ENCODE peak calls at places on chromosomes 12 and 14, in nine cellular contexts. One of them, this sample, is unnamed.
A peak's percentile ranks its signal among the peaks of the same experiment; 100 is the strongest.

GRCh38 chr12:104653730-104654328 is 197.1 kb downstream of the CHST11 start:
- DNase-seq in effector memory CD4-positive, alpha-beta T cell: no peak
- DNase-seq in mesenchymal stem cell: no peak
- DNase-seq in CD8-positive, alpha-beta T cell: peak; percentile 22
- DNase-seq in HCT116: no peak
- DNase-seq in mammary epithelial cell: no peak
- DNase-seq in iPS DF 6.9: no peak
- DNase-seq in K562: peak; percentile 59
- DNase-seq in ascending aorta: no peak
- DNase-seq in this sample: no peak

GRCh38 chr14:81329640-81330385 is 70.3 kb downstream of the STON2 start:
- DNase-seq in effector memory CD4-positive, alpha-beta T cell: no peak
- DNase-seq in mesenchymal stem cell: no peak
- DNase-seq in CD8-positive, alpha-beta T cell: no peak
- DNase-seq in HCT116: no peak
- DNase-seq in mammary epithelial cell: peak; percentile 99
- DNase-seq in iPS DF 6.9: no peak
- DNase-seq in K562: no peak
- DNase-seq in ascending aorta: no peak
- DNase-seq in this sample: no peak

GRCh38 chr12:92021665-92022033 is 124.0 kb downstream of the BTG1 start:
- DNase-seq in effector memory CD4-positive, alpha-beta T cell: no peak
- DNase-seq in mesenchymal stem cell: no peak
- DNase-seq in CD8-positive, alpha-beta T cell: no peak
- DNase-seq in HCT116: no peak
- DNase-seq in mammary epithelial cell: no peak
- DNase-seq in iPS DF 6.9: peak; percentile 25
- DNase-seq in K562: no peak
- DNase-seq in ascending aorta: no peak
- DNase-seq in this sample: no peak

GRCh38 chr12:95733156-95733825 is 57.3 kb downstream of the NTN4 start:
- DNase-seq in effector memory CD4-positive, alpha-beta T cell: no peak
- DNase-seq in mesenchymal stem cell: peak; percentile 91
- DNase-seq in CD8-positive, alpha-beta T cell: no peak
- DNase-seq in HCT116: no peak
- DNase-seq in mammary epithelial cell: peak; percentile 57
- DNase-seq in iPS DF 6.9: no peak
- DNase-seq in K562: no peak
- DNase-seq in ascending aorta: no peak
- DNase-seq in this sample: no peak

GRCh38 chr12:12474471-12474928 is 88.2 kb downstream of the DUSP16 start:
- DNase-seq in effector memory CD4-positive, alpha-beta T cell: peak; percentile 16
- DNase-seq in mesenchymal stem cell: no peak
- DNase-seq in CD8-positive, alpha-beta T cell: peak; percentile 16
- DNase-seq in HCT116: no peak
- DNase-seq in mammary epithelial cell: no peak
- DNase-seq in iPS DF 6.9: no peak
- DNase-seq in K562: peak; percentile 54
- DNase-seq in ascending aorta: no peak
- DNase-seq in this sample: no peak

GRCh38 chr12:103273645-103274044 is 222.1 kb downstream of the C12orf42 start:
- DNase-seq in effector memory CD4-positive, alpha-beta T cell: no peak
- DNase-seq in mesenchymal stem cell: no peak
- DNase-seq in CD8-positive, alpha-beta T cell: no peak
- DNase-seq in HCT116: no peak
- DNase-seq in mammary epithelial cell: peak; percentile 4
- DNase-seq in iPS DF 6.9: no peak
- DNase-seq in K562: no peak
- DNase-seq in ascending aorta: no peak
- DNase-seq in this sample: no peak

GRCh38 chr14:77186911-77187648 is 5.5 kb downstream of the TMEM63C start:
- DNase-seq in effector memory CD4-positive, alpha-beta T cell: no peak
- DNase-seq in mesenchymal stem cell: no peak
- DNase-seq in CD8-positive, alpha-beta T cell: no peak
- DNase-seq in HCT116: peak; percentile 27
- DNase-seq in mammary epithelial cell: peak; percentile 85
- DNase-seq in iPS DF 6.9: no peak
- DNase-seq in K562: no peak
- DNase-seq in ascending aorta: no peak
- DNase-seq in this sample: peak; percentile 26

GRCh38 chr12:129847063-129847462 is 56.8 kb downstream of the TMEM132D start:
- DNase-seq in effector memory CD4-positive, alpha-beta T cell: no peak
- DNase-seq in mesenchymal stem cell: no peak
- DNase-seq in CD8-positive, alpha-beta T cell: no peak
- DNase-seq in HCT116: no peak
- DNase-seq in mammary epithelial cell: no peak
- DNase-seq in iPS DF 6.9: no peak
- DNase-seq in K562: no peak
- DNase-seq in ascending aorta: no peak
- DNase-seq in this sample: no peak

GRCh38 chr12:59131462-59131861 is 211.2 kb upstream of the LRIG3 start:
- DNase-seq in effector memory CD4-positive, alpha-beta T cell: no peak
- DNase-seq in mesenchymal stem cell: peak; percentile 13
- DNase-seq in CD8-positive, alpha-beta T cell: no peak
- DNase-seq in HCT116: no peak
- DNase-seq in mammary epithelial cell: no peak
- DNase-seq in iPS DF 6.9: no peak
- DNase-seq in K562: no peak
- DNase-seq in ascending aorta: no peak
- DNase-seq in this sample: no peak

GRCh38 chr12:110067531-110067930 is 19.2 kb upstream of the C12orf76 start:
- DNase-seq in effector memory CD4-positive, alpha-beta T cell: no peak
- DNase-seq in mesenchymal stem cell: no peak
- DNase-seq in CD8-positive, alpha-beta T cell: no peak
- DNase-seq in HCT116: no peak
- DNase-seq in mammary epithelial cell: no peak
- DNase-seq in iPS DF 6.9: no peak
- DNase-seq in K562: no peak
- DNase-seq in ascending aorta: no peak
- DNase-seq in this sample: no peak

GRCh38 chr14:90616313-90616712 is 199.9 kb downstream of the TTC7B start:
- DNase-seq in effector memory CD4-positive, alpha-beta T cell: no peak
- DNase-seq in mesenchymal stem cell: no peak
- DNase-seq in CD8-positive, alpha-beta T cell: no peak
- DNase-seq in HCT116: no peak
- DNase-seq in mammary epithelial cell: no peak
- DNase-seq in iPS DF 6.9: no peak
- DNase-seq in K562: no peak
- DNase-seq in ascending aorta: peak; percentile 42
- DNase-seq in this sample: no peak

GRCh38 chr12:116739381-116739887 is 1.3 kb downstream of the RNFT2 start:
- DNase-seq in effector memory CD4-positive, alpha-beta T cell: no peak
- DNase-seq in mesenchymal stem cell: no peak
- DNase-seq in CD8-positive, alpha-beta T cell: no peak
- DNase-seq in HCT116: no peak
- DNase-seq in mammary epithelial cell: no peak
- DNase-seq in iPS DF 6.9: no peak
- DNase-seq in K562: no peak
- DNase-seq in ascending aorta: no peak
- DNase-seq in this sample: no peak

GRCh38 chr12:2345902-2346301 is 293.1 kb downstream of the CACNA1C start:
- DNase-seq in effector memory CD4-positive, alpha-beta T cell: no peak
- DNase-seq in mesenchymal stem cell: no peak
- DNase-seq in CD8-positive, alpha-beta T cell: no peak
- DNase-seq in HCT116: no peak
- DNase-seq in mammary epithelial cell: no peak
- DNase-seq in iPS DF 6.9: no peak
- DNase-seq in K562: no peak
- DNase-seq in ascending aorta: peak; percentile 59
- DNase-seq in this sample: no peak

DNA sequence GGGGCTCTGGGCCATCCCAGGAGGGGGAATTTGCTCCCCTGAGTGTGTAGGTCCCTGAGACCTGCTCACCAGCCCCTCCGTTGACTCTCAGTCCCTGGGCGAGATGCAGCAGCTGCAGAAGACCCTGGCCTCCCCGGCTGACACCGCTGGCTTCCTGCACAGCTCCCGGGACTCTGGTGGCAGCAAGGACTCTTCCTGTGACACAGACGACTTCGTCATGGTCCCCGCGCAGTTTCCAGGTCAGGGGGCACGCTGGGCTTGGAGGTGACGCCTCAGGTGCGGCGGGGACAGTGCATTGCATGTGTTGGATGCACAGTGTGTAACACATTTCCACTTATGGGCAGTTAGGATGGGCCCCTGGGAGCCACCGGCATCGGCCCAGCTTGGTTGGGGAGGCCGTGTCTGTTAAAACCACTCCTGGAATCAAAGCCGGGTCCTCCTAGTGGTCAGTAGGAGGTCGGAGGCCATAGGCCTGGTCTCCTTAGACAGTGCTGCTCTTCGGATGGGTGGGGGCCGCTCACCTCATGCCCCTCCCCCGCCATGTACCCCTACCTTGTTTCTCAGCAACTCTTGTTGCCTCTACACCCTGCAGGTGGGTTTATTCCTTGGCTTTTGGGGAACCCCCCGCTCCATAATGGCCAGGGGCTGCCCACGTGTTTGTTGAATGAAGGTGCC is 17.1 kb upstream of the PUS1 start:
- DNase-seq in effector memory CD4-positive, alpha-beta T cell: no peak
- DNase-seq in mesenchymal stem cell: no peak
- DNase-seq in CD8-positive, alpha-beta T cell: no peak
- DNase-seq in HCT116: no peak
- DNase-seq in mammary epithelial cell: no peak
- DNase-seq in iPS DF 6.9: no peak
- DNase-seq in K562: no peak
- DNase-seq in ascending aorta: no peak
- DNase-seq in this sample: no peak
- H3K36me3 ChIP-seq in effector memory CD4-positive, alpha-beta T cell: peaks cover 65% of the 10 kb centered on the region
- H3K36me3 ChIP-seq in mesenchymal stem cell: peaks cover 60% of the 10 kb centered on the region
- H3K36me3 ChIP-seq in CD8-positive, alpha-beta T cell: peaks cover 5% of the 10 kb centered on the region
- H3K36me3 ChIP-seq in HCT116: peaks cover 10% of the 10 kb centered on the region
- H3K36me3 ChIP-seq in mammary epithelial cell: no peaks in the 10 kb centered on the region
- H3K36me3 ChIP-seq in iPS DF 6.9: peaks cover 64% of the 10 kb centered on the region
- H3K36me3 ChIP-seq in K562: peaks cover 24% of the 10 kb centered on the region
- H3K36me3 ChIP-seq in ascending aorta: peaks cover 96% of the 10 kb centered on the region
- H3K36me3 ChIP-seq in this sample: peaks cover 99% of the 10 kb centered on the region

DNA sequence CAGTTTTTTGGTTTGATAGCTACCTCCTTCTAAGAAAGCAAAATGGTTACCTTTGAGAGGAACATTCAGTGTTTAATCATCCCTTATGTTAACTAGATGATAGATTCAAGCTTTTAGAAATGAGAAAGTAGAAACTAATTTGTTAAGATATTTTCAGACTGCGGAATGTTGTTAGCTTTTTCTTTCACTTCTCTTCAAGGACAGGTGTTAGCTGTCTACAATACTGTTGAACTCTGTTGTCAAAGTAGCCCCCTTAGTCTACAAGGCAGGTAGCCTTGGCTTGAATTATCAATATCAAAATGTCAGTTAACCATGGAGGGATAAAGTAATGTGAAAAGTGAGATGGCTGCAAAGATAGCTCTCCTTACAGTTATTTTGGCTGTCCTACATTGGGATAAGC is 14.8 kb downstream of the MAPK1IP1L start:
- DNase-seq in effector memory CD4-positive, alpha-beta T cell: no peak
- DNase-seq in mesenchymal stem cell: no peak
- DNase-seq in CD8-positive, alpha-beta T cell: no peak
- DNase-seq in HCT116: no peak
- DNase-seq in mammary epithelial cell: no peak
- DNase-seq in iPS DF 6.9: no peak
- DNase-seq in K562: no peak
- DNase-seq in ascending aorta: no peak
- DNase-seq in this sample: no peak
- H3K36me3 ChIP-seq in effector memory CD4-positive, alpha-beta T cell: peaks cover 30% of the 10 kb centered on the region
- H3K36me3 ChIP-seq in mesenchymal stem cell: peaks cover 71% of the 10 kb centered on the region
- H3K36me3 ChIP-seq in CD8-positive, alpha-beta T cell: peaks cover 13% of the 10 kb centered on the region
- H3K36me3 ChIP-seq in HCT116: peaks cover 26% of the 10 kb centered on the region
- H3K36me3 ChIP-seq in mammary epithelial cell: peaks cover 27% of the 10 kb centered on the region
- H3K36me3 ChIP-seq in iPS DF 6.9: peaks cover 10% of the 10 kb centered on the region
- H3K36me3 ChIP-seq in K562: peaks cover 52% of the 10 kb centered on the region
- H3K36me3 ChIP-seq in ascending aorta: peaks cover 21% of the 10 kb centered on the region
- H3K36me3 ChIP-seq in this sample: peaks cover 28% of the 10 kb centered on the region

GRCh38 chr12:123390415-123391093 is 6.6 kb downstream of the KMT5A start:
- DNase-seq in effector memory CD4-positive, alpha-beta T cell: no peak
- DNase-seq in mesenchymal stem cell: peak; percentile 17
- DNase-seq in CD8-positive, alpha-beta T cell: no peak
- DNase-seq in HCT116: no peak
- DNase-seq in mammary epithelial cell: no peak
- DNase-seq in iPS DF 6.9: no peak
- DNase-seq in K562: no peak
- DNase-seq in ascending aorta: no peak
- DNase-seq in this sample: peak; percentile 44
- H3K36me3 ChIP-seq in effector memory CD4-positive, alpha-beta T cell: peaks cover 15% of the 10 kb centered on the region
- H3K36me3 ChIP-seq in mesenchymal stem cell: peaks cover 48% of the 10 kb centered on the region
- H3K36me3 ChIP-seq in CD8-positive, alpha-beta T cell: peaks cover under 1% of the 10 kb centered on the region
- H3K36me3 ChIP-seq in HCT116: peaks cover 25% of the 10 kb centered on the region
- H3K36me3 ChIP-seq in mammary epithelial cell: peaks cover 21% of the 10 kb centered on the region
- H3K36me3 ChIP-seq in iPS DF 6.9: peaks cover 7% of the 10 kb centered on the region
- H3K36me3 ChIP-seq in K562: peaks cover 64% of the 10 kb centered on the region
- H3K36me3 ChIP-seq in ascending aorta: peaks cover 50% of the 10 kb centered on the region
- H3K36me3 ChIP-seq in this sample: peaks cover 25% of the 10 kb centered on the region

GRCh38 chr14:94051115-94051514 is 25.0 kb downstream of the OTUB2 start:
- DNase-seq in effector memory CD4-positive, alpha-beta T cell: no peak
- DNase-seq in mesenchymal stem cell: peak; percentile 23
- DNase-seq in CD8-positive, alpha-beta T cell: no peak
- DNase-seq in HCT116: no peak
- DNase-seq in mammary epithelial cell: peak; percentile 24
- DNase-seq in iPS DF 6.9: no peak
- DNase-seq in K562: peak; percentile 12
- DNase-seq in ascending aorta: peak; percentile 58
- DNase-seq in this sample: no peak

GRCh38 chr14:94048676-94049624 is 22.8 kb downstream of the OTUB2 start:
- DNase-seq in effector memory CD4-positive, alpha-beta T cell: no peak
- DNase-seq in mesenchymal stem cell: no peak
- DNase-seq in CD8-positive, alpha-beta T cell: no peak
- DNase-seq in HCT116: no peak
- DNase-seq in mammary epithelial cell: no peak
- DNase-seq in iPS DF 6.9: no peak
- DNase-seq in K562: no peak
- DNase-seq in ascending aorta: peak; percentile 59
- DNase-seq in this sample: no peak

GRCh38 chr14:94047581-94047980 is 21.4 kb downstream of the OTUB2 start:
- DNase-seq in effector memory CD4-positive, alpha-beta T cell: no peak
- DNase-seq in mesenchymal stem cell: no peak
- DNase-seq in CD8-positive, alpha-beta T cell: no peak
- DNase-seq in HCT116: no peak
- DNase-seq in mammary epithelial cell: no peak
- DNase-seq in iPS DF 6.9: no peak
- DNase-seq in K562: no peak
- DNase-seq in ascending aorta: peak; percentile 28
- DNase-seq in this sample: no peak

GRCh38 chr14:94050231-94050880 is 24.2 kb downstream of the OTUB2 start:
- DNase-seq in effector memory CD4-positive, alpha-beta T cell: no peak
- DNase-seq in mesenchymal stem cell: no peak
- DNase-seq in CD8-positive, alpha-beta T cell: no peak
- DNase-seq in HCT116: no peak
- DNase-seq in mammary epithelial cell: no peak
- DNase-seq in iPS DF 6.9: no peak
- DNase-seq in K562: no peak
- DNase-seq in ascending aorta: peak; percentile 52
- DNase-seq in this sample: peak; percentile 69

DNA sequence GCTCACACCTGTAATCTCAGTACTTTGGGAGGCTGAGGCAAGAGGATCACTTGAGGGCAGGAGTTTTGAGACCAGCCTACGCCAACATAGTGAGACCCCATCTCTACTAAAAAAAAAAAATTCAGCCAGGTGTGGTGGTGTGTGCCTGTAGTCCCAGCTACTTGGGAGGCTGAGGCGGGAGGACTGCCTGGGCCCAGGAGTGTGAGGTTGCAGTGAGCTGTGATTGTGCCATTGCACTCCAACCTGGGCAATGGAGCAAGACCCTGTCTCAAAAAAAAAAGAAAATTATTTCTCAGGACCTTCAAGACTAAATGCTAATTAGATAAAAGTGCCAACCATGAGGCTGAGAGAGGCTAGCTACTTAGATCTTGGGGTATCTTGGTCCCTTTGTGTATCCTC is 23.5 kb downstream of the OTUB2 start:
- DNase-seq in effector memory CD4-positive, alpha-beta T cell: no peak
- DNase-seq in mesenchymal stem cell: no peak
- DNase-seq in CD8-positive, alpha-beta T cell: no peak
- DNase-seq in HCT116: no peak
- DNase-seq in mammary epithelial cell: no peak
- DNase-seq in iPS DF 6.9: no peak
- DNase-seq in K562: no peak
- DNase-seq in ascending aorta: peak; percentile 27
- DNase-seq in this sample: no peak
- H3K36me3 ChIP-seq in effector memory CD4-positive, alpha-beta T cell: peaks cover 90% of the 10 kb centered on the region
- H3K36me3 ChIP-seq in mesenchymal stem cell: peaks cover 96% of the 10 kb centered on the region
- H3K36me3 ChIP-seq in CD8-positive, alpha-beta T cell: peaks cover 78% of the 10 kb centered on the region
- H3K36me3 ChIP-seq in HCT116: peaks cover 36% of the 10 kb centered on the region
- H3K36me3 ChIP-seq in mammary epithelial cell: peaks cover 53% of the 10 kb centered on the region
- H3K36me3 ChIP-seq in iPS DF 6.9: peaks cover 28% of the 10 kb centered on the region
- H3K36me3 ChIP-seq in K562: peaks cover 87% of the 10 kb centered on the region
- H3K36me3 ChIP-seq in ascending aorta: peaks cover 98% of the 10 kb centered on the region
- H3K36me3 ChIP-seq in this sample: peaks cover 36% of the 10 kb centered on the region